ENCODE peak calls at places on chromosomes 11 and 22, in nine cellular contexts. One of them, this sample, is unnamed.

GRCh38 chr22:43750751-43751150 is 61.4 kb downstream of the EFCAB6 start:
- DNase-seq in SK-N-SH: no peak
- DNase-seq in upper lobe of left lung: no peak
- DNase-seq in PC-3: peak
- DNase-seq in BE2C: no peak
- DNase-seq in endothelial cell: no peak
- DNase-seq in HFF-Myc: no peak
- DNase-seq in bronchial epithelial cell: peak
- DNase-seq in IMR-90: no peak
- DNase-seq in this sample: no peak

GRCh38 chr22:43901976-43902643 is 10.3 kb upstream of the PNPLA5 start:
- DNase-seq in SK-N-SH: no peak
- DNase-seq in upper lobe of left lung: no peak
- DNase-seq in PC-3: no peak
- DNase-seq in BE2C: no peak
- DNase-seq in endothelial cell: no peak
- DNase-seq in HFF-Myc: peak
- DNase-seq in bronchial epithelial cell: peak
- DNase-seq in IMR-90: peak
- DNase-seq in this sample: no peak

GRCh38 chr22:29203883-29204282 is 1.8 kb upstream of the EMID1 start:
- DNase-seq in SK-N-SH: no peak
- DNase-seq in upper lobe of left lung: no peak
- DNase-seq in PC-3: no peak
- DNase-seq in BE2C: no peak
- DNase-seq in endothelial cell: no peak
- DNase-seq in HFF-Myc: no peak
- DNase-seq in bronchial epithelial cell: no peak
- DNase-seq in IMR-90: no peak
- DNase-seq in this sample: no peak

GRCh38 chr11:134235399-134235798 is 10.9 kb downstream of the VPS26B start:
- DNase-seq in SK-N-SH: no peak
- DNase-seq in upper lobe of left lung: no peak
- DNase-seq in PC-3: no peak
- DNase-seq in BE2C: no peak
- DNase-seq in endothelial cell: no peak
- DNase-seq in HFF-Myc: no peak
- DNase-seq in bronchial epithelial cell: no peak
- DNase-seq in IMR-90: no peak
- DNase-seq in this sample: no peak

GRCh38 chr22:50326959-50327710 is at the start of gene DENND6B:
- DNase-seq in SK-N-SH: peak
- DNase-seq in upper lobe of left lung: peak
- DNase-seq in PC-3: peak
- DNase-seq in BE2C: peak
- DNase-seq in endothelial cell: peak
- DNase-seq in HFF-Myc: no peak
- DNase-seq in bronchial epithelial cell: peak
- DNase-seq in IMR-90: peak
- DNase-seq in this sample: peak

GRCh38 chr22:40193429-40194421 is 16.0 kb downstream of the TNRC6B start:
- DNase-seq in SK-N-SH: no peak
- DNase-seq in upper lobe of left lung: no peak
- DNase-seq in PC-3: peak
- DNase-seq in BE2C: no peak
- DNase-seq in endothelial cell: no peak
- DNase-seq in HFF-Myc: no peak
- DNase-seq in bronchial epithelial cell: peak
- DNase-seq in IMR-90: peak
- DNase-seq in this sample: no peak

GRCh38 chr22:35567794-35568193 is 27.2 kb downstream of the RASD2 start:
- DNase-seq in SK-N-SH: no peak
- DNase-seq in upper lobe of left lung: no peak
- DNase-seq in PC-3: no peak
- DNase-seq in BE2C: peak
- DNase-seq in endothelial cell: no peak
- DNase-seq in HFF-Myc: no peak
- DNase-seq in bronchial epithelial cell: no peak
- DNase-seq in IMR-90: no peak
- DNase-seq in this sample: no peak

GRCh38 chr11:44977493-44977984 is 26.9 kb upstream of the TP53I11 start:
- DNase-seq in SK-N-SH: peak
- DNase-seq in upper lobe of left lung: peak
- DNase-seq in PC-3: peak
- DNase-seq in BE2C: no peak
- DNase-seq in endothelial cell: peak
- DNase-seq in HFF-Myc: no peak
- DNase-seq in bronchial epithelial cell: peak
- DNase-seq in IMR-90: peak
- DNase-seq in this sample: no peak

GRCh38 chr22:48577014-48577690 is 1250.5 kb downstream of the BRD1 start:
- DNase-seq in SK-N-SH: no peak
- DNase-seq in upper lobe of left lung: no peak
- DNase-seq in PC-3: no peak
- DNase-seq in BE2C: no peak
- DNase-seq in endothelial cell: no peak
- DNase-seq in HFF-Myc: no peak
- DNase-seq in bronchial epithelial cell: no peak
- DNase-seq in IMR-90: no peak
- DNase-seq in this sample: no peak
- TF ChIP-seq CTCF in SK-N-SH: peak
- TF ChIP-seq CTCF in upper lobe of left lung: no peak
- TF ChIP-seq CTCF in PC-3: no peak
- TF ChIP-seq CTCF in BE2C: no peak
- TF ChIP-seq CTCF in endothelial cell: no peak
- TF ChIP-seq CTCF in HFF-Myc: no peak
- TF ChIP-seq CTCF in bronchial epithelial cell: no peak
- TF ChIP-seq CTCF in IMR-90: no peak
- TF ChIP-seq CTCF in this sample: no peak

DNA sequence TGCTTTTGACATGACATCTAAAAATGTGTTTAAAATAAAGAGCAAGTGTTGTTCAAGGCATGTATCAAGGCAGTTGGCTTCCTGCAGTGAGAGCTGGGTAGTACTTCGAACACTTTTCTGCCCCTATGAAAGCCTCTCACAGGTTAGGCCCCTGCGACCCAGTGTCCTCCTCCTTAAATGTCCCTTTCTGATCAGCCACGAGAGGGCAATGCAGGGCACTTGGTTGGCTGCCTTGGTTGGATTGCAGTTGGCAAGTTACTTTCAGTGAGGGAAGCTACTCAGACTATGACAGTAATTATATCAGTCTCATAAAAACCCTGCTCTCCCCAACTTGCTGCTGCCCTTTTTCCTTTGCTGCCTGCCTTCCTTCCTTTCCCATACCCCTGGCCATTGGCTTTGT is 743.8 kb downstream of the NTM start:
- DNase-seq in SK-N-SH: peak
- DNase-seq in upper lobe of left lung: peak
- DNase-seq in PC-3: peak
- DNase-seq in BE2C: no peak
- DNase-seq in endothelial cell: peak
- DNase-seq in HFF-Myc: no peak
- DNase-seq in bronchial epithelial cell: peak
- DNase-seq in IMR-90: peak
- DNase-seq in this sample: no peak
- TF ChIP-seq CTCF in SK-N-SH: peak
- TF ChIP-seq CTCF in upper lobe of left lung: peak
- TF ChIP-seq CTCF in PC-3: peak
- TF ChIP-seq CTCF in BE2C: peak
- TF ChIP-seq CTCF in endothelial cell: peak
- TF ChIP-seq CTCF in HFF-Myc: peak
- TF ChIP-seq CTCF in bronchial epithelial cell: peak
- TF ChIP-seq CTCF in IMR-90: peak
- TF ChIP-seq CTCF in this sample: peak

GRCh38 chr11:119438599-119438998 is 15.6 kb upstream of the THY1 start:
- DNase-seq in SK-N-SH: no peak
- DNase-seq in upper lobe of left lung: no peak
- DNase-seq in PC-3: no peak
- DNase-seq in BE2C: no peak
- DNase-seq in endothelial cell: no peak
- DNase-seq in HFF-Myc: no peak
- DNase-seq in bronchial epithelial cell: no peak
- DNase-seq in IMR-90: no peak
- DNase-seq in this sample: no peak
- TF ChIP-seq CTCF in SK-N-SH: no peak
- TF ChIP-seq CTCF in upper lobe of left lung: no peak
- TF ChIP-seq CTCF in PC-3: no peak
- TF ChIP-seq CTCF in BE2C: no peak
- TF ChIP-seq CTCF in endothelial cell: no peak
- TF ChIP-seq CTCF in HFF-Myc: no peak
- TF ChIP-seq CTCF in bronchial epithelial cell: no peak
- TF ChIP-seq CTCF in IMR-90: no peak
- TF ChIP-seq CTCF in this sample: no peak

GRCh38 chr22:38017272-38017920 is 33.0 kb upstream of the SOX10 start:
- DNase-seq in SK-N-SH: no peak
- DNase-seq in upper lobe of left lung: peak
- DNase-seq in PC-3: no peak
- DNase-seq in BE2C: peak
- DNase-seq in endothelial cell: no peak
- DNase-seq in HFF-Myc: peak
- DNase-seq in bronchial epithelial cell: peak
- DNase-seq in IMR-90: peak
- DNase-seq in this sample: peak
- TF ChIP-seq CTCF in SK-N-SH: no peak
- TF ChIP-seq CTCF in upper lobe of left lung: no peak
- TF ChIP-seq CTCF in PC-3: no peak
- TF ChIP-seq CTCF in BE2C: peak
- TF ChIP-seq CTCF in endothelial cell: no peak
- TF ChIP-seq CTCF in HFF-Myc: no peak
- TF ChIP-seq CTCF in bronchial epithelial cell: no peak
- TF ChIP-seq CTCF in IMR-90: no peak
- TF ChIP-seq CTCF in this sample: no peak

DNA sequence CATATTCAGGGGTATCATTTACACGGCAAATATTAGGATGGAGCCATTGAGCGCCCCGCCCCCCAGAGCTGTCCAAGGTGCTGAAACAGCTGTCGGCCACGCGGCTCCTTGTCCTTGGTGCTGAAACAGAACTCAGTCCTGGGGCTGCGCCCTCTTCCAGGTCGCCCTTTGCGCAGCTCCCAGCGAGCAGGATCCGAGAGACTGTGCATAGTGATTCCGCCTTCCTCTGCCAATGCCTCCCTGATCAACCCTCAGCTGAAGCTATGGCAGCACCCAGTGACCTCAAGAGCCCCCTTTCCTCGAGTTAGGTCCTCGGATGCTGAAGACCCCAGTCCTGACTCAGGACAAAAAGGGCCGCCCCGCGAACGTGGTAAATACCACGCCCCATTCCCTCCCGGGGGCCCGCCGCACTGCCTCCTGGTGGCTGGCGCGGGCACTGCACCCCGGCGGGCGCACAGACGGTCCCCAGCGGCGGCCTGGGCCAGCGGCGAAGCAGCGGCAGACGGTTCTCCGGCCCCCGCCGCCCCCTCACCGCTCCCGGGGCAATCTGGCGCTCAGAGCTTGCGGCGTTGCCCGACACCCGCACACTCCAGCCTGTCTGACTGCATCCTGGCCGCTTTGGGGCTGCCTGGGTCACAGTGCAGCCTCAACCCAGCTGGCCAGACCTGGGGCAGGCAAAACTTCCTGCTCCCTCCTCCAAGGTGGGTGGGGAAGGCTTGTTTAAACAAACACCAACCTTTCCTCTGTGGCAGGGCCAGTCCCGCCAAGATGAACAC is 13.4 kb downstream of the SYT7 start:
- DNase-seq in SK-N-SH: peak
- DNase-seq in upper lobe of left lung: peak
- DNase-seq in PC-3: peak
- DNase-seq in BE2C: no peak
- DNase-seq in endothelial cell: peak
- DNase-seq in HFF-Myc: peak
- DNase-seq in bronchial epithelial cell: peak
- DNase-seq in IMR-90: peak
- DNase-seq in this sample: peak
- TF ChIP-seq CTCF in SK-N-SH: no peak
- TF ChIP-seq CTCF in upper lobe of left lung: peak
- TF ChIP-seq CTCF in PC-3: peak
- TF ChIP-seq CTCF in BE2C: peak
- TF ChIP-seq CTCF in endothelial cell: peak
- TF ChIP-seq CTCF in HFF-Myc: peak
- TF ChIP-seq CTCF in bronchial epithelial cell: peak
- TF ChIP-seq CTCF in IMR-90: peak
- TF ChIP-seq CTCF in this sample: peak

DNA sequence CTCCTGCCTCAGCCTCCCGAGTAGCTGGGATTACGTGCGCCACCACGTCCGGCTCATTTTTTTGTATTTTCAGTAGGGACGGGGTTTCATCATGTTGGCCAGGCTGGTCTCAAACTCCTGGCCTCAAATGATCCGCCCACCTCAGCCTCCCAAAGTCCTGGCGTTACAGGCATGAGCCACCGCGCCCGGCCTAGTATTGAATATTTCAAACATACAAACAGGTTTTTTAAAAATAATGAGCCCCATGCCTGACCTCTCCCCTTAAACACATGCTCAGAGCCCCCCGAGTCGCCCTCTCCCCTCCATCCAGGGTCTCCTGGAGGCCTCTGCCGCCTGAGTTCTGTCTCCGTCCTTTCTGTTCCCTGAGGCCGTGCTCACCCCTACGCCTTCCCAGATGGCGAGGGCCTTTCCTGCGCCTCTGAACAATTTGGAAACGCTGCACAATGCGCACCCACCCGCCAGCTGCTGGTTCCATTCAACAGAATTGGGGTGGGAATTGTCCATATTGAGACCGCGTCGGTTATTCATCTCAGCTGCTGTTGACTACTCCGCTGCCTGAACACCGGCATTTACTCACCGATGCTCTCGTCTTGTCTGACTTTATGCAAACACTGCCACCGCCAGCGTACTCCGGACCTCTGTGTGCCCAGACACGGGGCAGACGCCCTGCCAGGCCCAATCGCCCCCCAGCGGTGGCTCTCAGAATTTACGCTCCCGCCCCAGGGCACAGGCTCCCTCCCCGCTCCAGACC is 13.6 kb upstream of the RNH1 start:
- DNase-seq in SK-N-SH: no peak
- DNase-seq in upper lobe of left lung: no peak
- DNase-seq in PC-3: no peak
- DNase-seq in BE2C: no peak
- DNase-seq in endothelial cell: no peak
- DNase-seq in HFF-Myc: no peak
- DNase-seq in bronchial epithelial cell: no peak
- DNase-seq in IMR-90: no peak
- DNase-seq in this sample: peak
- TF ChIP-seq CTCF in SK-N-SH: no peak
- TF ChIP-seq CTCF in upper lobe of left lung: no peak
- TF ChIP-seq CTCF in PC-3: no peak
- TF ChIP-seq CTCF in BE2C: no peak
- TF ChIP-seq CTCF in endothelial cell: no peak
- TF ChIP-seq CTCF in HFF-Myc: no peak
- TF ChIP-seq CTCF in bronchial epithelial cell: peak
- TF ChIP-seq CTCF in IMR-90: no peak
- TF ChIP-seq CTCF in this sample: peak

DNA sequence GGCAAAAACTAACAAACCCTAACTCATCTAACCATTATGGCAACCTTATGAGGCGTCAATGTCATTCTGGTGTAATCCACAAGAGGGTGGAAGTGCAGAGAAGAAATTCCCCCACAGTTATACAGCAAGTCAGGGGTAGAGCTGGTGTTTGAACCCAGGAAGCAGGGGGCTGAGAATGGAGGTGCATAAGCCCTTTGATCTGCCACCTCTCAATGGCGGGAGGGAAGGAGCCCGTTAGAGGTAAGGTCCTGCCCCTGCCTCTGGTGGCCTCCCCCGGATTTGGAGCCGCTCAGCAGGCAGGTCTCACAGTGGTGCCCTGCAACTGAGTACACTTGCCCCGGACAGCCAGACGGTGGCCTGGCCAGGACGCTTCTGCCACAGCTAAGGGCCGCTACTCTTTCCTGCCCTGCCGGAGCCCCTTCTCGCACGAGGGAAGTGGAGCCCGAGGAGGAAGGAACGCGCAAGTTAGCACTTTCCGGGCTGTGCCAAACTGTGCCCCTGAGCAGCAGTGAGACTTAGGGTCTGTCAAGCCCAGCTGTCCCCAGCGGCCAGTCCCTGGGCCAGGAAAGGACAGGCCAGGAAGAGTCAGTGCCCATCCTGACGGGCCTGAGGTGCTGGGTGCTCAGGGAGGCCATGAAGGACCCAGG is 1.1 kb downstream of the FXYD2 start:
- DNase-seq in SK-N-SH: no peak
- DNase-seq in upper lobe of left lung: no peak
- DNase-seq in PC-3: no peak
- DNase-seq in BE2C: no peak
- DNase-seq in endothelial cell: no peak
- DNase-seq in HFF-Myc: no peak
- DNase-seq in bronchial epithelial cell: no peak
- DNase-seq in IMR-90: no peak
- DNase-seq in this sample: peak
- TF ChIP-seq CTCF in SK-N-SH: peak
- TF ChIP-seq CTCF in upper lobe of left lung: peak
- TF ChIP-seq CTCF in PC-3: peak
- TF ChIP-seq CTCF in BE2C: peak
- TF ChIP-seq CTCF in endothelial cell: no peak
- TF ChIP-seq CTCF in HFF-Myc: peak
- TF ChIP-seq CTCF in bronchial epithelial cell: peak
- TF ChIP-seq CTCF in IMR-90: no peak
- TF ChIP-seq CTCF in this sample: peak

This sample was measured in upper lobe of right lung.